ENCODE peak calls at places on chromosomes 4 and X, in ten cellular contexts. K is AG10803; Z is lung; P is Panc1; B is adrenal gland; I is CD8-positive, alpha-beta T cell; O is heart right ventricle; V is WERI-Rb-1; U is epithelial cell of esophagus; J is astrocyte of the spinal cord. L is an unnamed sample.

GRCh38 chr4:4488405-4489404 is 53.1 kb downstream of the STX18 start:
- DNase-seq in K (peak), Z (peak), P (peak), B (peak), I (peak), O (peak), V (peak), U (peak), J (peak), L (peak)

GRCh38 chr4:164615964-164616363 is 138.0 kb upstream of the SMIM31 start:
- DNase-seq in K (no peak), Z (no peak), P (no peak), B (no peak), I (no peak), O (no peak), V (no peak), U (no peak), J (no peak), L (no peak)

GRCh38 chr4:10088135-10089010 is 28.2 kb downstream of the WDR1 start:
- DNase-seq in K (no peak), Z (no peak), P (no peak), B (no peak), I (no peak), O (peak), V (no peak), U (peak), J (no peak), L (no peak)

GRCh38 chrX:153648358-153649177 is 1.6 kb downstream of the DUSP9 start:
- DNase-seq in K (no peak), Z (no peak), P (no peak), B (peak), I (no peak), O (no peak), V (no peak), U (no peak), J (no peak), L (no peak)

GRCh38 chrX:154354013-154354412 is 20.4 kb downstream of the FLNA start:
- DNase-seq in K (no peak), Z (no peak), P (no peak), B (no peak), I (no peak), O (no peak), V (no peak), U (no peak), J (no peak), L (no peak)

GRCh38 chr4:21953653-21954052 is 5.1 kb upstream of the KCNIP4 start:
- DNase-seq in K (no peak), Z (no peak), P (no peak), B (no peak), I (no peak), O (no peak), V (no peak), U (no peak), J (no peak), L (no peak)

GRCh38 chr4:41692717-41693345 is 55.7 kb downstream of the PHOX2B start:
- DNase-seq in K (peak), Z (peak), P (peak), B (peak), I (peak), O (peak), V (peak), U (peak), J (peak), L (peak)

GRCh38 chr4:2934813-2935761 is 28.1 kb downstream of the NOP14 start:
- DNase-seq in K (peak), Z (peak), P (no peak), B (peak), I (peak), O (peak), V (peak), U (peak), J (peak), L (peak)

GRCh38 chrX:130171446-130172126 is at the start of gene RAB33A:
- DNase-seq in K (peak), Z (no peak), P (no peak), B (peak), I (peak), O (peak), V (no peak), U (peak), J (no peak), L (peak)

GRCh38 chr4:2261853-2262144 is at the start of gene MXD4:
- DNase-seq in K (no peak), Z (no peak), P (no peak), B (no peak), I (no peak), O (no peak), V (no peak), U (no peak), J (no peak), L (no peak)

GRCh38 chr4:48902266-48902665 is 4.3 kb downstream of the OCIAD2 start:
- DNase-seq in K (no peak), Z (peak), P (no peak), B (no peak), I (no peak), O (no peak), V (no peak), U (peak), J (no peak), L (peak)

GRCh38 chr4:183395395-183395794 is 49.0 kb upstream of the CDKN2AIP start:
- DNase-seq in K (no peak), Z (no peak), P (no peak), B (no peak), I (no peak), O (no peak), V (no peak), U (no peak), J (no peak), L (no peak)

GRCh38 chrX:42246814-42247213 is 323.5 kb upstream of the CASK start:
- DNase-seq in K (peak), Z (peak), P (no peak), B (no peak), I (no peak), O (no peak), V (no peak), U (peak), J (no peak), L (peak)

GRCh38 chr4:130478406-130478805 is 1382.5 kb downstream of the C4orf33 start:
- DNase-seq in K (peak), Z (no peak), P (no peak), B (no peak), I (no peak), O (no peak), V (no peak), U (peak), J (peak), L (peak)

GRCh38 chr4:171644430-171645057 is 168.7 kb upstream of the GALNTL6 start:
- DNase-seq in K (no peak), Z (no peak), P (no peak), B (no peak), I (no peak), O (no peak), V (no peak), U (no peak), J (no peak), L (no peak)

GRCh38 chr4:138266948-138267347 is 24.8 kb upstream of the SLC7A11 start:
- DNase-seq in K (no peak), Z (no peak), P (no peak), B (no peak), I (no peak), O (no peak), V (no peak), U (no peak), J (no peak), L (no peak)

GRCh38 chr4:7853271-7853670 is 86.4 kb downstream of the AFAP1 start:
- DNase-seq in K (no peak), Z (no peak), P (no peak), B (no peak), I (no peak), O (no peak), V (no peak), U (no peak), J (no peak), L (no peak)
- TF ChIP-seq CTCF in K (no peak), Z (no peak), P (no peak), B (no peak), I (no peak), O (no peak), V (no peak), U (no peak), J (no peak), L (no peak)

DNA sequence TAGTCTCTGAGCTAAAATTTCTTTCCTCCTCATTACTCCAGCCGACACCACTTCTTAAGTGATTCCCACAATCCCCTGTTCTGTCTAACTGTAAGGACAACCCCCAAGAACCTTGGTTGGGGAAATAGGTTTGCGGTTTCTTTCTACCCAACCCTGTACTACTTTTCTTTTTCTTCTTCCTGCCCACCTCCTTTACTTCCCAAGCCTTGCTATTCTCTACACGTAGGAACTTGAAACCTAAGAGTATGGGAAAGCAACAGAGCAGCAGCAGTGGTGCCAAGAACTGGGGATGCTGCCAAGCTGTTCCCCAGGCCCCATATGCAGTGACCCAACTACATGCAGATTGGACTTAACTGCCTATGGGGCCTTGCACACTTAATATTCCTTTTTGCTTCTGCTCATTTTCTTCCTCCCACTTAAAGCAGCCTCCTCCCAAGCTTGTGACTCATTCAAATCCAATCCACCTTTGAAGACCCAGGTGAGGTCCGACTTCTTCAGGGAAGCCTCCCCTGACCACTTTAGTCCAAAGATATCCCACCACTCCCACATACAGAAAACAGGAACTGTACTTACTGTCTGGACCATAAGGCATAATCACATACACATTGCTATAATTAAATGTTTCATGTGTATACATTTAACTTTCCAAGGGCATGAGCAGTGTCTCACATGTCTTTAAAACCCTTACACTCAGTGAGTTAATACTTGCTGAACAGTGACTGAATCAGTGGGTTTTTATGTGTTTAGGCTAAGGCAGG is 1.7 kb downstream of the FAM120C start:
- DNase-seq in K (peak), Z (no peak), P (no peak), B (no peak), I (no peak), O (no peak), V (no peak), U (peak), J (peak), L (peak)
- H3K4me3 ChIP-seq in K (peak), Z (no peak), P (peak), B (peak), I (peak), O (peak), V (peak), U (peak), J (peak), L (peak)

GRCh38 chr4:95181446-95182306 is 367.1 kb downstream of the UNC5C start:
- DNase-seq in K (peak), Z (no peak), P (no peak), B (peak), I (no peak), O (no peak), V (no peak), U (no peak), J (peak), L (peak)
- TF ChIP-seq CTCF in K (no peak), Z (no peak), P (no peak), B (no peak), I (no peak), O (no peak), V (peak), U (no peak), J (peak), L (no peak)

DNA sequence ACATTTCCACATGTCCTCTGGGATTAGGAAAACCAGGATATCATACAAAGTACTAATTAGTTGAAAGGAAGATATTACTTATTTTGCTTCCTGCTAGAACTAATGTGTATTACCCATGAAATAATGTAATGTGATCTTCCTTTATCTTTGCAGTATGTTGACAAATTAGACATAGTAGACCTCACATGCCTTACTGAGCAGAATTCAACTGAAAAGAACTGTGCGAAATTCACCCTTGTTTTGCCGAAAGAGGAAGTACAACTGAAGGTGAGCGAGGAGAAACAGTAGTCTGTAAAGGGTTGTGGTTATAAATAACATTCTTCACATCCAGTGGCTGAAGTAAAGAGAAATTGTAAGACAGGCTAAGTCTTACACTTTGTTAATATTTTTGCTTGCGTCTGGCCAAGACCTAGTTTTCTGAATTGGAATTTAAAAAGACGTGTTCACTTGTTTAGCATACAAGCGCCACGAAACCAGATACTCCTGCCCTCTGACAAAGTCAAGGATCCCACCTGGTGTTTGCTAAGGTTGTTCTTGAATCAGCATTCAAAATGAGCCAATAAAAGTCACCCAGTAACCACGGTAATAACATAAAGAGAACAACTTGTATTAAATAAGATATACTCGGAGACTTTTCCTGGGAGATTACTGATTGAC is 16.8 kb downstream of the STAP1 start:
- DNase-seq in K (no peak), Z (no peak), P (no peak), B (no peak), I (no peak), O (no peak), V (no peak), U (no peak), J (no peak), L (no peak)
- H3K4me3 ChIP-seq in K (no peak), Z (no peak), P (no peak), B (no peak), I (no peak), O (no peak), V (no peak), U (no peak), J (no peak), L (no peak)

DNA sequence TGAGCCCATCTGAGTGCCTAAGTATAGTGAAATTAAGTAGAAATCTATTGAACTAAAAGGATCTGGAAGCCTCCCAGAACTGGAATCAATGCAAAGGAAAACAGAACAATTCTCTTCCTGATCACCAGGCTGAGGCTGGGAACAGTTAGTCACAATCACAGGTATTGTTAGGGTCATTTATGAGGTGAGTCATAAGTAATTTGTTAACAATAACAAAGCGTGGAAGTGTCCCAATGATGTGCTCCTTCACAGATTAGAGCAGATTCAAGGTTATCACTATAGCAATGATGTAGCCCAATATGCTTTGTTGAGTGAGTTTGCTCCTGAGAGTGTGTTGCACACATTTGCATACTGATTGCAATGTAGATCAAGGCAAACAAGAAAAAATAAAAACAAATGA is 228.1 kb downstream of the ZNF674 start:
- DNase-seq in K (no peak), Z (no peak), P (no peak), B (no peak), I (no peak), O (no peak), V (no peak), U (peak), J (no peak), L (no peak)
- TF ChIP-seq CTCF in K (no peak), Z (no peak), P (no peak), B (no peak), I (no peak), O (no peak), V (no peak), U (no peak), J (no peak), L (no peak)

GRCh38 chr4:124333466-124333865 is 379.1 kb downstream of the ANKRD50 start:
- DNase-seq in K (no peak), Z (no peak), P (no peak), B (no peak), I (no peak), O (no peak), V (no peak), U (no peak), J (no peak), L (no peak)

GRCh38 chr4:124329134-124329533 is 383.4 kb downstream of the ANKRD50 start:
- DNase-seq in K (no peak), Z (no peak), P (no peak), B (no peak), I (no peak), O (no peak), V (no peak), U (no peak), J (no peak), L (no peak)

GRCh38 chr4:124330045-124330444 is 382.5 kb downstream of the ANKRD50 start:
- DNase-seq in K (no peak), Z (no peak), P (no peak), B (no peak), I (no peak), O (no peak), V (no peak), U (no peak), J (no peak), L (no peak)

GRCh38 chr4:124337874-124338273 is 374.7 kb downstream of the ANKRD50 start:
- DNase-seq in K (peak), Z (no peak), P (no peak), B (peak), I (no peak), O (peak), V (no peak), U (no peak), J (peak), L (peak)

GRCh38 chr4:124334119-124334518 is 378.4 kb downstream of the ANKRD50 start:
- DNase-seq in K (peak), Z (peak), P (peak), B (peak), I (no peak), O (no peak), V (peak), U (peak), J (peak), L (peak)
- H3K4me3 ChIP-seq in K (no peak), Z (no peak), P (no peak), B (no peak), I (no peak), O (no peak), V (no peak), U (no peak), J (no peak), L (no peak)

L was measured in fibroblast of pulmonary artery.